ENCODE peak calls at places on chromosomes 11 and 22, in nine cellular contexts. F is WTC11, W is endothelial cell, Z is neural progenitor cell, L is AG10803, S is esophagus squamous epithelium, M is HCT116, D is left ventricle myocardium inferior, A is SK-N-SH. U is an unnamed sample.
A peak's percentile ranks its signal among the peaks of the same experiment; 100 is the strongest.

GRCh38 chr11:135073870-135074269 is 661.8 kb upstream of the B3GAT1 start:
- DNase-seq in F (no peak), W (no peak), Z (no peak), L (no peak), S (no peak), M (no peak), D (no peak), A (no peak), U (no peak)

GRCh38 chr22:30890689-30891442 is 77.7 kb downstream of the MORC2 start:
- DNase-seq in F (peak; percentile 76), W (peak; percentile 55), Z (peak; percentile 61), L (peak; percentile 19), S (no peak), M (peak; percentile 10), D (peak; percentile 16), A (peak; percentile 79), U (peak; percentile 58)

GRCh38 chr11:38562562-38562961 is 1964.5 kb upstream of the RAG2 start:
- DNase-seq in F (no peak), W (no peak), Z (no peak), L (no peak), S (no peak), M (no peak), D (no peak), A (no peak), U (no peak)

GRCh38 chr22:24217384-24217783 is 27.5 kb downstream of the GGT5 start:
- DNase-seq in F (no peak), W (no peak), Z (no peak), L (no peak), S (no peak), M (no peak), D (no peak), A (no peak), U (no peak)

GRCh38 chr11:12045914-12046635 is 37.6 kb upstream of the DKK3 start:
- DNase-seq in F (no peak), W (no peak), Z (no peak), L (no peak), S (no peak), M (no peak), D (no peak), A (no peak), U (no peak)

GRCh38 chr11:16395601-16396000 is 39.3 kb upstream of the SOX6 start:
- DNase-seq in F (no peak), W (no peak), Z (no peak), L (no peak), S (no peak), M (no peak), D (no peak), A (no peak), U (no peak)

GRCh38 chr22:17243524-17243923 is 24.3 kb upstream of the ADA2 start:
- DNase-seq in F (no peak), W (no peak), Z (no peak), L (no peak), S (no peak), M (no peak), D (no peak), A (no peak), U (no peak)

GRCh38 chr11:130148927-130149326 is 10.7 kb upstream of the ST14 start:
- DNase-seq in F (no peak), W (no peak), Z (no peak), L (no peak), S (no peak), M (no peak), D (no peak), A (no peak), U (no peak)

GRCh38 chr11:117618273-117618672 is 178.7 kb downstream of the DSCAML1 start:
- DNase-seq in F (no peak), W (no peak), Z (no peak), L (no peak), S (no peak), M (no peak), D (no peak), A (no peak), U (no peak)

GRCh38 chr22:24457894-24458293 is 30.5 kb downstream of the ADORA2A start:
- DNase-seq in F (no peak), W (no peak), Z (no peak), L (no peak), S (no peak), M (no peak), D (no peak), A (no peak), U (no peak)

GRCh38 chr11:67278135-67278938 is 10.8 kb upstream of the ANKRD13D start:
- DNase-seq in F (no peak), W (no peak), Z (no peak), L (no peak), S (no peak), M (no peak), D (no peak), A (no peak), U (no peak)

GRCh38 chr11:104487035-104487775 is 323.3 kb upstream of the PDGFD start:
- DNase-seq in F (no peak), W (no peak), Z (no peak), L (no peak), S (no peak), M (no peak), D (no peak), A (peak; percentile 24), U (no peak)

DNA sequence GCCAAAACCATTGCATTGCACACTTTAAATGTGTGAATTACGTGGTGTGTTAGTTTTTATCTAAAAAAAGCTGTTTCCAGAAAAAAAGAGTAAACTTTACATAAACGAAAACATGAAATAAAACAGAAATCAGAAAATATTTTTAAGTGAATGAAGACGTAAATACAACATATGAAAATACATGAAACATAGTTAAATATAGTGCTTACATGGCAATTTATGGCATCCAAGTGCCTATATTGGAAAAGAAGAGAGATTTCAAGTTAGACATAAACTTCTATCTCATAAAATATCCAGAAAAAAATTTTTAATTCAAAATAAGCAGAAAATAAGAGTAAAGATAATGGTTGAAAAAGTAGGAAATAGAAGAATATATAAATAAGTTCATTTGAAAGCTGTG is 11.9 kb upstream of the OR8D2 start:
- DNase-seq in F (no peak), W (no peak), Z (no peak), L (no peak), S (no peak), M (no peak), D (no peak), A (no peak), U (no peak)
- TF ChIP-seq CTCF in F (no peak), W (no peak), Z (no peak), L (no peak), S (no peak), M (no peak), D (no peak), A (no peak), U (no peak)

GRCh38 chr11:35364101-35364780 is 55.1 kb downstream of the SLC1A2 start:
- DNase-seq in F (no peak), W (no peak), Z (peak; percentile 13), L (peak; percentile 96), S (no peak), M (peak; percentile 29), D (peak; percentile 41), A (no peak), U (no peak)
- TF ChIP-seq CTCF in F (no peak), W (no peak), Z (no peak), L (peak; percentile 23), S (no peak), M (no peak), D (no peak), A (no peak), U (no peak)

DNA sequence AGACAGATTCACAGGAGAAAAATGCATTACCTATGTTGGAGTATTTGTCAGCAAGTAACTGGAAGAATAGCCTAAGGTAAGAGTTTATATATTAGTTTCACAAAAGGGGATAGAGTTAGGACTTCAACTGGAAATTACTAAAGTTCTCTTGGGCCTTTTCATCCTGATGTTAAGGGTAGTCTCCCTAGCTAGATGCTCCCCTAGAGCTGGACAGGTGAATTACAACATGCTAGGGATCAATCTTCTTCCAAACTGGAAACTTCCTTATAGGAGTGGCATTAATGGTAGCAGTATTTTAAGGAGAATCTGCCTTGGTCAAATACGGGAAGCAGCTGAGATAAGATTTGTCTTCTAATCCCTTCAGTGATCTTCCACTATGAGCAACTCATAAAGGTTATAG is 632.8 kb upstream of the RAG2 start:
- DNase-seq in F (no peak), W (no peak), Z (no peak), L (no peak), S (no peak), M (no peak), D (no peak), A (no peak), U (no peak)
- TF ChIP-seq CTCF in F (no peak), W (no peak), Z (peak; percentile 36), L (no peak), S (no peak), M (no peak), D (no peak), A (no peak), U (peak; percentile 23)

GRCh38 chr11:94418123-94418770 is 17.0 kb upstream of the GPR83 start:
- DNase-seq in F (no peak), W (no peak), Z (no peak), L (no peak), S (no peak), M (no peak), D (no peak), A (no peak), U (no peak)

GRCh38 chr11:94423467-94423866 is 22.2 kb upstream of the GPR83 start:
- DNase-seq in F (no peak), W (no peak), Z (no peak), L (no peak), S (no peak), M (no peak), D (no peak), A (no peak), U (peak; percentile 24)

GRCh38 chr11:94417386-94417987 is 16.3 kb upstream of the GPR83 start:
- DNase-seq in F (no peak), W (no peak), Z (peak; percentile 54), L (peak; percentile 52), S (no peak), M (peak; percentile 2), D (no peak), A (peak; percentile 26), U (no peak)
- TF ChIP-seq CTCF in F (peak; percentile 43), W (no peak), Z (peak; percentile 69), L (peak; percentile 84), S (peak; percentile 18), M (peak; percentile 39), D (peak; percentile 68), A (peak; percentile 73), U (peak; percentile 42)

DNA sequence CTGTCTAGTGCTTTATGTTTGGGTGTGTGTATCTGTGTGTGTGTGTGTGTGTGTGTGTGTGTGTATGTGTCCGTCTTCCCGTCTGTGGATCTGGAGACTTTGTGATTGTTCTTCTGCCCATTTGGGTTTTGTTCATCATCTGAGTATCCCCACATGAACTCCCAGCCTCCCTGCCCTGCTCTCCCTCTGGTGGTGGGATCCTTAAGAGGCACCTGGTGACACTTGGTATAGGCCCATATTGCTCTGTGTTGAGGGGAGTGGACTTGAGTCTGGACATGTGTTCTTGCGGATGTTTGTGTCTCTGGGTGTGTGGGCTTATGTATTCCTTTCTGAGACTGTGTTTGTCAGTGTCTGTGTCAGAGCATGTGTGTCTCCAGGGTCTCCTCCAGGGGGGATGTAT is 15.3 kb downstream of the RCOR2 start:
- DNase-seq in F (no peak), W (no peak), Z (no peak), L (no peak), S (no peak), M (no peak), D (no peak), A (peak; percentile 45), U (no peak)
- TF ChIP-seq CTCF in F (no peak), W (no peak), Z (peak; percentile 46), L (peak; percentile 50), S (no peak), M (peak; percentile 30), D (peak; percentile 17), A (peak; percentile 52), U (no peak)

U was measured in nephron progenitor cell.